ENCODE peak calls at places on chromosomes 4 and X, in seven cellular contexts. One of them, this sample, is unnamed.

GRCh38 chr4:22385615-22386014 is 130.3 kb downstream of the ADGRA3 start:
- DNase-seq in activated CD4-positive, CD25-positive, alpha-beta regulatory T cell treated with anti-CD3 and anti-CD28 coated beads, Interleukin-2, amount 50 U/mL, for 72 hours: no peak
- DNase-seq in stimulated activated CD4-positive, alpha-beta T cell treated with anti-CD3 and anti-CD28 coated beads, Interleukin-1b, Interleukin-23, amount 100 ng/mL, for 24 hours: no peak
- DNase-seq in NT2/D1: no peak
- DNase-seq in iris pigment epithelial cell: peak
- DNase-seq in GM23248: peak
- DNase-seq in BE2C: no peak
- DNase-seq in this sample: no peak

GRCh38 chr4:8568068-8568668 is 12.0 kb upstream of the GPR78 start:
- DNase-seq in GM23248: no peak
- DNase-seq in activated CD4-positive, CD25-positive, alpha-beta regulatory T cell treated with anti-CD3 and anti-CD28 coated beads, Interleukin-2, amount 50 U/mL, for 72 hours: no peak
- DNase-seq in NT2/D1: peak
- DNase-seq in iris pigment epithelial cell: peak
- DNase-seq in stimulated activated CD4-positive, alpha-beta T cell treated with anti-CD3 and anti-CD28 coated beads, Interleukin-1b, Interleukin-23, amount 100 ng/mL, for 24 hours: no peak
- DNase-seq in BE2C: no peak
- DNase-seq in this sample: no peak

GRCh38 chr4:149765630-149766029 is 50.0 kb downstream of the IQCM start:
- DNase-seq in activated CD4-positive, CD25-positive, alpha-beta regulatory T cell treated with anti-CD3 and anti-CD28 coated beads, Interleukin-2, amount 50 U/mL, for 72 hours: no peak
- DNase-seq in NT2/D1: no peak
- DNase-seq in BE2C: no peak
- DNase-seq in stimulated activated CD4-positive, alpha-beta T cell treated with anti-CD3 and anti-CD28 coated beads, Interleukin-1b, Interleukin-23, amount 100 ng/mL, for 24 hours: no peak
- DNase-seq in iris pigment epithelial cell: peak
- DNase-seq in GM23248: peak
- DNase-seq in this sample: no peak

GRCh38 chr4:75036046-75036445 is 103.1 kb downstream of the PARM1 start:
- DNase-seq in BE2C: no peak
- DNase-seq in NT2/D1: no peak
- DNase-seq in stimulated activated CD4-positive, alpha-beta T cell treated with anti-CD3 and anti-CD28 coated beads, Interleukin-1b, Interleukin-23, amount 100 ng/mL, for 24 hours: no peak
- DNase-seq in activated CD4-positive, CD25-positive, alpha-beta regulatory T cell treated with anti-CD3 and anti-CD28 coated beads, Interleukin-2, amount 50 U/mL, for 72 hours: no peak
- DNase-seq in iris pigment epithelial cell: no peak
- DNase-seq in GM23248: no peak
- DNase-seq in this sample: no peak

GRCh38 chr4:119729815-119730643 is 101.4 kb upstream of the PDE5A start:
- DNase-seq in iris pigment epithelial cell: peak
- DNase-seq in GM23248: peak
- DNase-seq in stimulated activated CD4-positive, alpha-beta T cell treated with anti-CD3 and anti-CD28 coated beads, Interleukin-1b, Interleukin-23, amount 100 ng/mL, for 24 hours: no peak
- DNase-seq in activated CD4-positive, CD25-positive, alpha-beta regulatory T cell treated with anti-CD3 and anti-CD28 coated beads, Interleukin-2, amount 50 U/mL, for 72 hours: no peak
- DNase-seq in NT2/D1: no peak
- DNase-seq in BE2C: peak
- DNase-seq in this sample: no peak

GRCh38 chr4:183504930-183505555 is at the start of gene ING2:
- DNase-seq in activated CD4-positive, CD25-positive, alpha-beta regulatory T cell treated with anti-CD3 and anti-CD28 coated beads, Interleukin-2, amount 50 U/mL, for 72 hours: no peak
- DNase-seq in GM23248: peak
- DNase-seq in BE2C: no peak
- DNase-seq in iris pigment epithelial cell: peak
- DNase-seq in NT2/D1: no peak
- DNase-seq in stimulated activated CD4-positive, alpha-beta T cell treated with anti-CD3 and anti-CD28 coated beads, Interleukin-1b, Interleukin-23, amount 100 ng/mL, for 24 hours: peak
- DNase-seq in this sample: no peak

GRCh38 chrX:131979116-131979515 is 44.0 kb upstream of the STK26 start:
- DNase-seq in GM23248: no peak
- DNase-seq in iris pigment epithelial cell: no peak
- DNase-seq in stimulated activated CD4-positive, alpha-beta T cell treated with anti-CD3 and anti-CD28 coated beads, Interleukin-1b, Interleukin-23, amount 100 ng/mL, for 24 hours: no peak
- DNase-seq in NT2/D1: no peak
- DNase-seq in activated CD4-positive, CD25-positive, alpha-beta regulatory T cell treated with anti-CD3 and anti-CD28 coated beads, Interleukin-2, amount 50 U/mL, for 72 hours: no peak
- DNase-seq in BE2C: no peak
- DNase-seq in this sample: no peak

GRCh38 chrX:44241551-44241950 is 101.9 kb downstream of the EFHC2 start:
- DNase-seq in NT2/D1: no peak
- DNase-seq in activated CD4-positive, CD25-positive, alpha-beta regulatory T cell treated with anti-CD3 and anti-CD28 coated beads, Interleukin-2, amount 50 U/mL, for 72 hours: no peak
- DNase-seq in stimulated activated CD4-positive, alpha-beta T cell treated with anti-CD3 and anti-CD28 coated beads, Interleukin-1b, Interleukin-23, amount 100 ng/mL, for 24 hours: no peak
- DNase-seq in GM23248: no peak
- DNase-seq in BE2C: no peak
- DNase-seq in iris pigment epithelial cell: no peak
- DNase-seq in this sample: no peak

GRCh38 chr4:128658214-128658621 is 151.3 kb upstream of the JADE1 start:
- DNase-seq in GM23248: peak
- DNase-seq in NT2/D1: no peak
- DNase-seq in activated CD4-positive, CD25-positive, alpha-beta regulatory T cell treated with anti-CD3 and anti-CD28 coated beads, Interleukin-2, amount 50 U/mL, for 72 hours: no peak
- DNase-seq in BE2C: no peak
- DNase-seq in stimulated activated CD4-positive, alpha-beta T cell treated with anti-CD3 and anti-CD28 coated beads, Interleukin-1b, Interleukin-23, amount 100 ng/mL, for 24 hours: no peak
- DNase-seq in iris pigment epithelial cell: no peak
- DNase-seq in this sample: no peak

GRCh38 chr4:38128478-38129451 is 168.6 kb downstream of the PTTG2 start:
- DNase-seq in activated CD4-positive, CD25-positive, alpha-beta regulatory T cell treated with anti-CD3 and anti-CD28 coated beads, Interleukin-2, amount 50 U/mL, for 72 hours: peak
- DNase-seq in NT2/D1: peak
- DNase-seq in iris pigment epithelial cell: peak
- DNase-seq in GM23248: peak
- DNase-seq in stimulated activated CD4-positive, alpha-beta T cell treated with anti-CD3 and anti-CD28 coated beads, Interleukin-1b, Interleukin-23, amount 100 ng/mL, for 24 hours: peak
- DNase-seq in BE2C: no peak
- DNase-seq in this sample: no peak

GRCh38 chrX:108312938-108313337 is 125.3 kb downstream of the COL4A6 start:
- DNase-seq in GM23248: peak
- DNase-seq in NT2/D1: no peak
- DNase-seq in BE2C: no peak
- DNase-seq in iris pigment epithelial cell: peak
- DNase-seq in activated CD4-positive, CD25-positive, alpha-beta regulatory T cell treated with anti-CD3 and anti-CD28 coated beads, Interleukin-2, amount 50 U/mL, for 72 hours: no peak
- DNase-seq in stimulated activated CD4-positive, alpha-beta T cell treated with anti-CD3 and anti-CD28 coated beads, Interleukin-1b, Interleukin-23, amount 100 ng/mL, for 24 hours: no peak
- DNase-seq in this sample: no peak

GRCh38 chr4:94455081-94455480 is 3.3 kb downstream of the PDLIM5 start:
- DNase-seq in iris pigment epithelial cell: peak
- DNase-seq in GM23248: peak
- DNase-seq in BE2C: no peak
- DNase-seq in activated CD4-positive, CD25-positive, alpha-beta regulatory T cell treated with anti-CD3 and anti-CD28 coated beads, Interleukin-2, amount 50 U/mL, for 72 hours: no peak
- DNase-seq in NT2/D1: no peak
- DNase-seq in stimulated activated CD4-positive, alpha-beta T cell treated with anti-CD3 and anti-CD28 coated beads, Interleukin-1b, Interleukin-23, amount 100 ng/mL, for 24 hours: no peak
- DNase-seq in this sample: no peak

GRCh38 chrX:103405009-103405333 is 28.6 kb downstream of the BEX3 start:
- DNase-seq in NT2/D1: no peak
- DNase-seq in GM23248: no peak
- DNase-seq in iris pigment epithelial cell: no peak
- DNase-seq in stimulated activated CD4-positive, alpha-beta T cell treated with anti-CD3 and anti-CD28 coated beads, Interleukin-1b, Interleukin-23, amount 100 ng/mL, for 24 hours: no peak
- DNase-seq in activated CD4-positive, CD25-positive, alpha-beta regulatory T cell treated with anti-CD3 and anti-CD28 coated beads, Interleukin-2, amount 50 U/mL, for 72 hours: no peak
- DNase-seq in BE2C: no peak
- DNase-seq in this sample: no peak

GRCh38 chr4:102299708-102300107 is 45.6 kb downstream of the SLC39A8 start:
- DNase-seq in NT2/D1: no peak
- DNase-seq in activated CD4-positive, CD25-positive, alpha-beta regulatory T cell treated with anti-CD3 and anti-CD28 coated beads, Interleukin-2, amount 50 U/mL, for 72 hours: no peak
- DNase-seq in stimulated activated CD4-positive, alpha-beta T cell treated with anti-CD3 and anti-CD28 coated beads, Interleukin-1b, Interleukin-23, amount 100 ng/mL, for 24 hours: peak
- DNase-seq in BE2C: peak
- DNase-seq in GM23248: peak
- DNase-seq in iris pigment epithelial cell: peak
- DNase-seq in this sample: peak

GRCh38 chrX:140572724-140573123 is 67.9 kb upstream of the SOX3 start:
- DNase-seq in stimulated activated CD4-positive, alpha-beta T cell treated with anti-CD3 and anti-CD28 coated beads, Interleukin-1b, Interleukin-23, amount 100 ng/mL, for 24 hours: no peak
- DNase-seq in BE2C: peak
- DNase-seq in NT2/D1: peak
- DNase-seq in GM23248: peak
- DNase-seq in activated CD4-positive, CD25-positive, alpha-beta regulatory T cell treated with anti-CD3 and anti-CD28 coated beads, Interleukin-2, amount 50 U/mL, for 72 hours: no peak
- DNase-seq in iris pigment epithelial cell: peak
- DNase-seq in this sample: peak

GRCh38 chr4:24228692-24229091 is 338.8 kb upstream of the PPARGC1A start:
- DNase-seq in stimulated activated CD4-positive, alpha-beta T cell treated with anti-CD3 and anti-CD28 coated beads, Interleukin-1b, Interleukin-23, amount 100 ng/mL, for 24 hours: no peak
- DNase-seq in iris pigment epithelial cell: no peak
- DNase-seq in NT2/D1: no peak
- DNase-seq in BE2C: no peak
- DNase-seq in activated CD4-positive, CD25-positive, alpha-beta regulatory T cell treated with anti-CD3 and anti-CD28 coated beads, Interleukin-2, amount 50 U/mL, for 72 hours: no peak
- DNase-seq in GM23248: no peak
- DNase-seq in this sample: no peak

GRCh38 chr4:11765849-11766453 is 337.3 kb upstream of the HS3ST1 start:
- DNase-seq in iris pigment epithelial cell: peak
- DNase-seq in BE2C: no peak
- DNase-seq in NT2/D1: peak
- DNase-seq in activated CD4-positive, CD25-positive, alpha-beta regulatory T cell treated with anti-CD3 and anti-CD28 coated beads, Interleukin-2, amount 50 U/mL, for 72 hours: no peak
- DNase-seq in GM23248: peak
- DNase-seq in stimulated activated CD4-positive, alpha-beta T cell treated with anti-CD3 and anti-CD28 coated beads, Interleukin-1b, Interleukin-23, amount 100 ng/mL, for 24 hours: no peak
- DNase-seq in this sample: peak

GRCh38 chr4:73499996-73500765 is 18.6 kb downstream of the AFM start:
- DNase-seq in NT2/D1: no peak
- DNase-seq in GM23248: peak
- DNase-seq in stimulated activated CD4-positive, alpha-beta T cell treated with anti-CD3 and anti-CD28 coated beads, Interleukin-1b, Interleukin-23, amount 100 ng/mL, for 24 hours: no peak
- DNase-seq in activated CD4-positive, CD25-positive, alpha-beta regulatory T cell treated with anti-CD3 and anti-CD28 coated beads, Interleukin-2, amount 50 U/mL, for 72 hours: no peak
- DNase-seq in BE2C: no peak
- DNase-seq in iris pigment epithelial cell: peak
- DNase-seq in this sample: no peak

GRCh38 chr4:188372856-188373255 is 233.6 kb downstream of the TRIML1 start:
- DNase-seq in BE2C: no peak
- DNase-seq in GM23248: no peak
- DNase-seq in activated CD4-positive, CD25-positive, alpha-beta regulatory T cell treated with anti-CD3 and anti-CD28 coated beads, Interleukin-2, amount 50 U/mL, for 72 hours: no peak
- DNase-seq in iris pigment epithelial cell: peak
- DNase-seq in NT2/D1: peak
- DNase-seq in stimulated activated CD4-positive, alpha-beta T cell treated with anti-CD3 and anti-CD28 coated beads, Interleukin-1b, Interleukin-23, amount 100 ng/mL, for 24 hours: no peak
- DNase-seq in this sample: no peak

GRCh38 chr4:183797041-183797444 is 108.1 kb upstream of the STOX2 start:
- DNase-seq in stimulated activated CD4-positive, alpha-beta T cell treated with anti-CD3 and anti-CD28 coated beads, Interleukin-1b, Interleukin-23, amount 100 ng/mL, for 24 hours: no peak
- DNase-seq in BE2C: no peak
- DNase-seq in NT2/D1: no peak
- DNase-seq in activated CD4-positive, CD25-positive, alpha-beta regulatory T cell treated with anti-CD3 and anti-CD28 coated beads, Interleukin-2, amount 50 U/mL, for 72 hours: no peak
- DNase-seq in iris pigment epithelial cell: no peak
- DNase-seq in GM23248: no peak
- DNase-seq in this sample: no peak

GRCh38 chr4:112645541-112646329 is 8.8 kb downstream of the LARP7 start:
- DNase-seq in stimulated activated CD4-positive, alpha-beta T cell treated with anti-CD3 and anti-CD28 coated beads, Interleukin-1b, Interleukin-23, amount 100 ng/mL, for 24 hours: no peak
- DNase-seq in NT2/D1: peak
- DNase-seq in BE2C: no peak
- DNase-seq in iris pigment epithelial cell: no peak
- DNase-seq in GM23248: no peak
- DNase-seq in activated CD4-positive, CD25-positive, alpha-beta regulatory T cell treated with anti-CD3 and anti-CD28 coated beads, Interleukin-2, amount 50 U/mL, for 72 hours: no peak
- DNase-seq in this sample: no peak

GRCh38 chr4:76589872-76590846 is 155.1 kb downstream of the SHROOM3 start:
- DNase-seq in BE2C: no peak
- DNase-seq in iris pigment epithelial cell: peak
- DNase-seq in GM23248: peak
- DNase-seq in activated CD4-positive, CD25-positive, alpha-beta regulatory T cell treated with anti-CD3 and anti-CD28 coated beads, Interleukin-2, amount 50 U/mL, for 72 hours: no peak
- DNase-seq in stimulated activated CD4-positive, alpha-beta T cell treated with anti-CD3 and anti-CD28 coated beads, Interleukin-1b, Interleukin-23, amount 100 ng/mL, for 24 hours: no peak
- DNase-seq in NT2/D1: peak
- DNase-seq in this sample: no peak

GRCh38 chr4:120865985-120866384 is 56.5 kb downstream of the PRDM5 start:
- DNase-seq in iris pigment epithelial cell: no peak
- DNase-seq in activated CD4-positive, CD25-positive, alpha-beta regulatory T cell treated with anti-CD3 and anti-CD28 coated beads, Interleukin-2, amount 50 U/mL, for 72 hours: no peak
- DNase-seq in stimulated activated CD4-positive, alpha-beta T cell treated with anti-CD3 and anti-CD28 coated beads, Interleukin-1b, Interleukin-23, amount 100 ng/mL, for 24 hours: no peak
- DNase-seq in GM23248: peak
- DNase-seq in BE2C: no peak
- DNase-seq in NT2/D1: peak
- DNase-seq in this sample: peak

GRCh38 chr4:7900351-7900750 is 39.3 kb downstream of the AFAP1 start:
- DNase-seq in NT2/D1: no peak
- DNase-seq in BE2C: peak
- DNase-seq in GM23248: no peak
- DNase-seq in activated CD4-positive, CD25-positive, alpha-beta regulatory T cell treated with anti-CD3 and anti-CD28 coated beads, Interleukin-2, amount 50 U/mL, for 72 hours: no peak
- DNase-seq in iris pigment epithelial cell: no peak
- DNase-seq in stimulated activated CD4-positive, alpha-beta T cell treated with anti-CD3 and anti-CD28 coated beads, Interleukin-1b, Interleukin-23, amount 100 ng/mL, for 24 hours: no peak
- DNase-seq in this sample: no peak

GRCh38 chrX:141320801-141321200 is 78.5 kb upstream of the SPANXC start:
- DNase-seq in iris pigment epithelial cell: peak
- DNase-seq in activated CD4-positive, CD25-positive, alpha-beta regulatory T cell treated with anti-CD3 and anti-CD28 coated beads, Interleukin-2, amount 50 U/mL, for 72 hours: no peak
- DNase-seq in GM23248: no peak
- DNase-seq in stimulated activated CD4-positive, alpha-beta T cell treated with anti-CD3 and anti-CD28 coated beads, Interleukin-1b, Interleukin-23, amount 100 ng/mL, for 24 hours: no peak
- DNase-seq in NT2/D1: no peak
- DNase-seq in BE2C: no peak
- DNase-seq in this sample: no peak

GRCh38 chrX:138847930-138848329 is 136.4 kb upstream of the FGF13 start:
- DNase-seq in NT2/D1: no peak
- DNase-seq in BE2C: no peak
- DNase-seq in stimulated activated CD4-positive, alpha-beta T cell treated with anti-CD3 and anti-CD28 coated beads, Interleukin-1b, Interleukin-23, amount 100 ng/mL, for 24 hours: no peak
- DNase-seq in iris pigment epithelial cell: peak
- DNase-seq in GM23248: peak
- DNase-seq in activated CD4-positive, CD25-positive, alpha-beta regulatory T cell treated with anti-CD3 and anti-CD28 coated beads, Interleukin-2, amount 50 U/mL, for 72 hours: no peak
- DNase-seq in this sample: peak

This sample was measured in SK-N-DZ.